ENCODE peak calls at places on chromosomes 2 and 18, in five cellular contexts. P is endothelial cell; E is CD8-positive, alpha-beta T cell; I is left lung; D is SJSA1. L is an unnamed sample.

GRCh38 chr18:22451796-22452195 is 34.1 kb upstream of the CTAGE1 start:
- DNase-seq in P (no peak), E (no peak), I (no peak), D (no peak), L (no peak)

GRCh38 chr2:188628989-188629889 is 337.6 kb downstream of the GULP1 start:
- DNase-seq in P (no peak), E (no peak), I (no peak), D (no peak), L (no peak)

GRCh38 chr2:236972491-236973379 is 113.0 kb upstream of the COPS8 start:
- DNase-seq in P (no peak), E (no peak), I (no peak), D (peak), L (no peak)

GRCh38 chr18:79575891-79576685 is 103.5 kb upstream of the CTDP1 start:
- DNase-seq in P (no peak), E (no peak), I (peak), D (peak), L (peak)

GRCh38 chr2:203341741-203342310 is 13.6 kb downstream of the ABI2 start:
- DNase-seq in P (no peak), E (no peak), I (no peak), D (no peak), L (no peak)

GRCh38 chr2:160431441-160431840 is 62.2 kb downstream of the RBMS1 start:
- DNase-seq in P (no peak), E (no peak), I (no peak), D (no peak), L (no peak)

GRCh38 chr2:232363784-232364615 is 14.6 kb upstream of the ALPP start:
- DNase-seq in P (no peak), E (peak), I (no peak), D (no peak), L (no peak)

GRCh38 chr2:47072018-47072691 is 83.0 kb downstream of the STPG4 start:
- DNase-seq in P (no peak), E (no peak), I (peak), D (peak), L (peak)

GRCh38 chr2:210519594-210519993 is 36.8 kb upstream of the CPS1 start:
- DNase-seq in P (no peak), E (no peak), I (no peak), D (no peak), L (no peak)

GRCh38 chr18:26439537-26439936 is 108.8 kb downstream of the KCTD1 start:
- DNase-seq in P (no peak), E (no peak), I (no peak), D (no peak), L (no peak)

GRCh38 chr2:68837164-68837860 is 33.9 kb downstream of the BMP10 start:
- DNase-seq in P (peak), E (peak), I (peak), D (no peak), L (peak)

GRCh38 chr2:8126783-8127182 is 555.1 kb upstream of the ID2 start:
- DNase-seq in P (no peak), E (no peak), I (no peak), D (no peak), L (no peak)

GRCh38 chr2:126882181-126882580 is 16.5 kb upstream of the TEX51 start:
- DNase-seq in P (no peak), E (peak), I (no peak), D (peak), L (no peak)

GRCh38 chr2:7773362-7773973 is 856.3 kb downstream of the RNF144A start:
- DNase-seq in P (no peak), E (no peak), I (no peak), D (no peak), L (peak)

GRCh38 chr18:941331-941730 is 36.7 kb downstream of the ADCYAP1 start:
- DNase-seq in P (no peak), E (no peak), I (no peak), D (no peak), L (no peak)

GRCh38 chr18:55433688-55434087 is 154.3 kb downstream of the TCF4 start:
- DNase-seq in P (no peak), E (no peak), I (no peak), D (no peak), L (no peak)

GRCh38 chr18:46148810-46149209 is 44.6 kb downstream of the HAUS1 start:
- DNase-seq in P (peak), E (peak), I (no peak), D (peak), L (no peak)

GRCh38 chr18:7330041-7330440 is 99.2 kb downstream of the LRRC30 start:
- DNase-seq in P (no peak), E (no peak), I (no peak), D (no peak), L (no peak)

GRCh38 chr2:113211226-113212105 is 37.7 kb downstream of the PSD4 start:
- DNase-seq in P (no peak), E (no peak), I (no peak), D (peak), L (no peak)

GRCh38 chr18:46418657-46419260 is 238.3 kb downstream of the LOXHD1 start:
- DNase-seq in P (no peak), E (no peak), I (no peak), D (peak), L (no peak)

GRCh38 chr2:55138546-55139288 is 88.5 kb upstream of the RTN4 start:
- DNase-seq in P (no peak), E (no peak), I (no peak), D (no peak), L (no peak)

GRCh38 chr2:120708944-120709607 is 26.6 kb upstream of the GLI2 start:
- DNase-seq in P (no peak), E (no peak), I (no peak), D (no peak), L (no peak)

GRCh38 chr2:33129661-33130447 is 183.1 kb downstream of the LTBP1 start:
- DNase-seq in P (no peak), E (no peak), I (no peak), D (no peak), L (no peak)

GRCh38 chr2:109020217-109020637 is 31.2 kb upstream of the EDAR start:
- DNase-seq in P (no peak), E (no peak), I (no peak), D (no peak), L (no peak)

GRCh38 chr2:218298314-218298875 is 6.1 kb upstream of the TMBIM1 start:
- DNase-seq in P (no peak), E (no peak), I (no peak), D (no peak), L (no peak)

GRCh38 chr2:186543561-186544131 is 46.2 kb upstream of the ITGAV start:
- DNase-seq in P (no peak), E (no peak), I (no peak), D (no peak), L (no peak)

GRCh38 chr2:109545828-109546713 is 67.7 kb downstream of the SEPTIN10 start:
- DNase-seq in P (peak), E (peak), I (no peak), D (peak), L (peak)

GRCh38 chr2:236286866-236287545 is 22.8 kb upstream of the ASB18 start:
- DNase-seq in P (no peak), E (no peak), I (no peak), D (peak), L (no peak)